ENCODE peak calls at places on chromosomes 1 and 21, in nine cellular contexts. L is stimulated activated CD8-positive, alpha-beta memory T cell treated with anti-CD3 and anti-CD28 coated beads, Interleukin-2, amount 100 ng/mL, for 48 hours; K is psoas muscle; H is skeletal muscle cell; P is left cardiac atrium; A is NCI-H2029 treated with DMSO at 0.1 percent for 48 hours; O is right cardiac atrium; X is KG1; C is NCI-H1092. Y is an unnamed sample.

GRCh38 chr1:171872430-171872829 is 31.1 kb downstream of the DNM3 start:
- DNase-seq in L (no peak), K (no peak), H (no peak), P (no peak), A (no peak), O (no peak), X (no peak), C (no peak), Y (no peak)

GRCh38 chr1:32828341-32828740 is 10.9 kb downstream of the S100PBP start:
- DNase-seq in L (no peak), K (no peak), H (no peak), P (no peak), A (no peak), O (no peak), X (no peak), C (no peak), Y (no peak)

GRCh38 chr21:41880153-41880552 is 1.0 kb upstream of the PRDM15 start:
- DNase-seq in L (no peak), K (no peak), H (no peak), P (no peak), A (no peak), O (no peak), X (no peak), C (no peak), Y (no peak)

GRCh38 chr1:22670352-22670964 is 17.4 kb downstream of the C1QB start:
- DNase-seq in L (no peak), K (no peak), H (no peak), P (no peak), A (no peak), O (no peak), X (no peak), C (no peak), Y (no peak)

GRCh38 chr1:153513023-153513422 is 22.8 kb downstream of the S100A6 start:
- DNase-seq in L (no peak), K (no peak), H (no peak), P (no peak), A (no peak), O (no peak), X (no peak), C (no peak), Y (no peak)

GRCh38 chr1:65148548-65149390 is 766 bp downstream of the AK4 start:
- DNase-seq in L (peak), K (peak), H (no peak), P (peak), A (no peak), O (peak), X (peak), C (no peak), Y (peak)

GRCh38 chr1:81151300-81151699 is 649.4 kb upstream of the ADGRL2 start:
- DNase-seq in L (no peak), K (no peak), H (no peak), P (no peak), A (no peak), O (no peak), X (no peak), C (no peak), Y (no peak)

GRCh38 chr1:220700591-220701179 is 10.5 kb downstream of the C1orf115 start:
- DNase-seq in L (no peak), K (no peak), H (no peak), P (no peak), A (peak), O (no peak), X (no peak), C (peak), Y (no peak)